ENCODE peak calls at places on chromosomes 5 and 9, in six cellular contexts. One of them, this sample, is unnamed.

GRCh38 chr5:81359108-81359507 is 34.8 kb downstream of the ACOT12 start:
- DNase-seq in NB4: no peak
- DNase-seq in ascending aorta: no peak
- DNase-seq in GM06990: no peak
- DNase-seq in hepatocyte: no peak
- DNase-seq in NT2/D1: no peak
- DNase-seq in this sample: no peak

GRCh38 chr5:98568336-98568735 is 205.1 kb upstream of the RGMB start:
- DNase-seq in NB4: no peak
- DNase-seq in hepatocyte: no peak
- DNase-seq in NT2/D1: no peak
- DNase-seq in ascending aorta: no peak
- DNase-seq in GM06990: no peak
- DNase-seq in this sample: no peak

GRCh38 chr5:135834639-135835529 is at the start of gene SLC25A48:
- DNase-seq in NB4: no peak
- DNase-seq in ascending aorta: no peak
- DNase-seq in NT2/D1: peak
- DNase-seq in hepatocyte: peak
- DNase-seq in GM06990: peak
- DNase-seq in this sample: peak

GRCh38 chr9:128995791-128996190 is 32.3 kb downstream of the SH3GLB2 start:
- DNase-seq in ascending aorta: no peak
- DNase-seq in NT2/D1: no peak
- DNase-seq in hepatocyte: no peak
- DNase-seq in GM06990: no peak
- DNase-seq in NB4: no peak
- DNase-seq in this sample: no peak

GRCh38 chr5:135010502-135011354 is 23.3 kb downstream of the PITX1 start:
- DNase-seq in ascending aorta: no peak
- DNase-seq in NB4: peak
- DNase-seq in NT2/D1: no peak
- DNase-seq in hepatocyte: no peak
- DNase-seq in GM06990: no peak
- DNase-seq in this sample: no peak

GRCh38 chr9:130407916-130408659 is 36.7 kb upstream of the ASS1 start:
- DNase-seq in hepatocyte: no peak
- DNase-seq in ascending aorta: no peak
- DNase-seq in NB4: peak
- DNase-seq in NT2/D1: no peak
- DNase-seq in GM06990: no peak
- DNase-seq in this sample: no peak

GRCh38 chr5:129063483-129064136 is 30.9 kb upstream of the ISOC1 start:
- DNase-seq in ascending aorta: no peak
- DNase-seq in hepatocyte: peak
- DNase-seq in GM06990: no peak
- DNase-seq in NB4: no peak
- DNase-seq in NT2/D1: no peak
- DNase-seq in this sample: peak

GRCh38 chr5:178192244-178192643 is 5.1 kb upstream of the GMCL2 start:
- DNase-seq in ascending aorta: no peak
- DNase-seq in hepatocyte: no peak
- DNase-seq in NT2/D1: no peak
- DNase-seq in GM06990: no peak
- DNase-seq in NB4: no peak
- DNase-seq in this sample: no peak

GRCh38 chr9:99169982-99170761 is 51.6 kb downstream of the ALG2 start:
- DNase-seq in hepatocyte: no peak
- DNase-seq in NT2/D1: peak
- DNase-seq in GM06990: no peak
- DNase-seq in NB4: no peak
- DNase-seq in ascending aorta: no peak
- DNase-seq in this sample: peak

GRCh38 chr5:31824886-31825774 is 186.2 kb downstream of the PDZD2 start:
- DNase-seq in hepatocyte: peak
- DNase-seq in NT2/D1: peak
- DNase-seq in GM06990: peak
- DNase-seq in ascending aorta: no peak
- DNase-seq in NB4: peak
- DNase-seq in this sample: peak

GRCh38 chr9:5958273-5958672 is 57.2 kb downstream of the RANBP6 start:
- DNase-seq in hepatocyte: no peak
- DNase-seq in NB4: no peak
- DNase-seq in NT2/D1: no peak
- DNase-seq in ascending aorta: no peak
- DNase-seq in GM06990: peak
- DNase-seq in this sample: no peak

GRCh38 chr5:43010956-43011355 is 29.2 kb downstream of the ANXA2R start:
- DNase-seq in NT2/D1: no peak
- DNase-seq in NB4: no peak
- DNase-seq in hepatocyte: no peak
- DNase-seq in GM06990: no peak
- DNase-seq in ascending aorta: no peak
- DNase-seq in this sample: peak

GRCh38 chr5:67235399-67236110 is 39.0 kb upstream of the CD180 start:
- DNase-seq in NB4: no peak
- DNase-seq in ascending aorta: no peak
- DNase-seq in NT2/D1: no peak
- DNase-seq in hepatocyte: no peak
- DNase-seq in GM06990: no peak
- DNase-seq in this sample: no peak

GRCh38 chr9:123102380-123103113 is 69.1 kb downstream of the GPR21 start:
- DNase-seq in NB4: no peak
- DNase-seq in ascending aorta: no peak
- DNase-seq in hepatocyte: no peak
- DNase-seq in GM06990: no peak
- DNase-seq in NT2/D1: no peak
- DNase-seq in this sample: no peak

GRCh38 chr5:8462565-8462964 is 593.6 kb downstream of the MTRR start:
- DNase-seq in GM06990: no peak
- DNase-seq in NT2/D1: no peak
- DNase-seq in hepatocyte: no peak
- DNase-seq in NB4: no peak
- DNase-seq in ascending aorta: no peak
- DNase-seq in this sample: no peak

GRCh38 chr5:172782169-172783039 is 11.4 kb upstream of the DUSP1 start:
- DNase-seq in hepatocyte: no peak
- DNase-seq in GM06990: no peak
- DNase-seq in NB4: no peak
- DNase-seq in ascending aorta: no peak
- DNase-seq in NT2/D1: no peak
- DNase-seq in this sample: no peak

GRCh38 chr9:94600258-94600657 is 6.6 kb upstream of the FBP2 start:
- DNase-seq in NT2/D1: no peak
- DNase-seq in hepatocyte: no peak
- DNase-seq in ascending aorta: no peak
- DNase-seq in NB4: no peak
- DNase-seq in GM06990: no peak
- DNase-seq in this sample: no peak

GRCh38 chr5:142016576-142016975 is 3.7 kb upstream of the GNPDA1 start:
- DNase-seq in NT2/D1: no peak
- DNase-seq in hepatocyte: no peak
- DNase-seq in GM06990: no peak
- DNase-seq in ascending aorta: no peak
- DNase-seq in NB4: no peak
- DNase-seq in this sample: no peak

GRCh38 chr5:103450333-103451061 is 112.1 kb downstream of the NUDT12 start:
- DNase-seq in NB4: no peak
- DNase-seq in GM06990: no peak
- DNase-seq in NT2/D1: no peak
- DNase-seq in ascending aorta: no peak
- DNase-seq in hepatocyte: no peak
- DNase-seq in this sample: peak

GRCh38 chr5:139147743-139148079 is 50.5 kb downstream of the SIL1 start:
- DNase-seq in ascending aorta: no peak
- DNase-seq in NT2/D1: no peak
- DNase-seq in hepatocyte: peak
- DNase-seq in GM06990: no peak
- DNase-seq in NB4: no peak
- DNase-seq in this sample: peak

GRCh38 chr5:59007460-59008063 is 424.7 kb downstream of the RAB3C start:
- DNase-seq in ascending aorta: no peak
- DNase-seq in GM06990: no peak
- DNase-seq in NB4: peak
- DNase-seq in hepatocyte: no peak
- DNase-seq in NT2/D1: no peak
- DNase-seq in this sample: no peak

GRCh38 chr5:113205807-113206206 is 229.0 kb downstream of the TSSK1B start:
- DNase-seq in NB4: peak
- DNase-seq in GM06990: no peak
- DNase-seq in ascending aorta: no peak
- DNase-seq in hepatocyte: no peak
- DNase-seq in NT2/D1: no peak
- DNase-seq in this sample: no peak

GRCh38 chr5:68962632-68963484 is 131.0 kb upstream of the SLC30A5 start:
- DNase-seq in NB4: peak
- DNase-seq in ascending aorta: no peak
- DNase-seq in GM06990: no peak
- DNase-seq in hepatocyte: peak
- DNase-seq in NT2/D1: peak
- DNase-seq in this sample: peak

GRCh38 chr5:141003791-141004601 is 37.7 kb downstream of the PCDHAC2 start:
- DNase-seq in ascending aorta: no peak
- DNase-seq in GM06990: no peak
- DNase-seq in NT2/D1: peak
- DNase-seq in NB4: peak
- DNase-seq in hepatocyte: peak
- DNase-seq in this sample: peak

GRCh38 chr5:156469636-156470035 is 142.7 kb downstream of the SGCD start:
- DNase-seq in GM06990: no peak
- DNase-seq in ascending aorta: no peak
- DNase-seq in hepatocyte: no peak
- DNase-seq in NB4: no peak
- DNase-seq in NT2/D1: no peak
- DNase-seq in this sample: no peak

GRCh38 chr9:86128235-86128822 is 29.0 kb upstream of the GOLM1 start:
- DNase-seq in hepatocyte: no peak
- DNase-seq in NT2/D1: no peak
- DNase-seq in ascending aorta: no peak
- DNase-seq in GM06990: no peak
- DNase-seq in NB4: no peak
- DNase-seq in this sample: no peak

GRCh38 chr5:179309383-179309670 is 35.9 kb downstream of the ADAMTS2 start:
- DNase-seq in GM06990: no peak
- DNase-seq in ascending aorta: no peak
- DNase-seq in NB4: no peak
- DNase-seq in hepatocyte: no peak
- DNase-seq in NT2/D1: no peak
- DNase-seq in this sample: no peak

GRCh38 chr9:137127301-137128157 is 11.4 kb upstream of the GRIN1 start:
- DNase-seq in NB4: peak
- DNase-seq in GM06990: no peak
- DNase-seq in NT2/D1: no peak
- DNase-seq in hepatocyte: peak
- DNase-seq in ascending aorta: no peak
- DNase-seq in this sample: peak
- H3K4me3 ChIP-seq in NB4: peak
- H3K4me3 ChIP-seq in GM06990: peak
- H3K4me3 ChIP-seq in NT2/D1: peak
- H3K4me3 ChIP-seq in hepatocyte: no peak
- H3K4me3 ChIP-seq in ascending aorta: peak
- H3K4me3 ChIP-seq in this sample: peak

GRCh38 chr9:96187108-96187695 is 114.8 kb downstream of the HSD17B3 start:
- DNase-seq in hepatocyte: peak
- DNase-seq in GM06990: no peak
- DNase-seq in ascending aorta: no peak
- DNase-seq in NT2/D1: no peak
- DNase-seq in NB4: no peak
- DNase-seq in this sample: no peak
- H3K4me3 ChIP-seq in hepatocyte: no peak
- H3K4me3 ChIP-seq in GM06990: no peak
- H3K4me3 ChIP-seq in ascending aorta: no peak
- H3K4me3 ChIP-seq in NT2/D1: no peak
- H3K4me3 ChIP-seq in NB4: no peak
- H3K4me3 ChIP-seq in this sample: no peak

GRCh38 chr9:21558627-21559401 is 76.7 kb upstream of the IFNE start:
- DNase-seq in hepatocyte: no peak
- DNase-seq in NT2/D1: no peak
- DNase-seq in ascending aorta: no peak
- DNase-seq in NB4: no peak
- DNase-seq in GM06990: no peak
- DNase-seq in this sample: no peak

GRCh38 chr9:21555911-21556310 is 73.8 kb upstream of the IFNE start:
- DNase-seq in NT2/D1: no peak
- DNase-seq in NB4: no peak
- DNase-seq in GM06990: no peak
- DNase-seq in hepatocyte: no peak
- DNase-seq in ascending aorta: no peak
- DNase-seq in this sample: no peak

GRCh38 chr9:21556581-21557427 is 74.7 kb upstream of the IFNE start:
- DNase-seq in GM06990: no peak
- DNase-seq in ascending aorta: no peak
- DNase-seq in hepatocyte: no peak
- DNase-seq in NB4: no peak
- DNase-seq in NT2/D1: no peak
- DNase-seq in this sample: no peak

GRCh38 chr9:21558079-21558478 is 76.0 kb upstream of the IFNE start:
- DNase-seq in hepatocyte: no peak
- DNase-seq in GM06990: no peak
- DNase-seq in ascending aorta: no peak
- DNase-seq in NT2/D1: no peak
- DNase-seq in NB4: no peak
- DNase-seq in this sample: no peak

DNA sequence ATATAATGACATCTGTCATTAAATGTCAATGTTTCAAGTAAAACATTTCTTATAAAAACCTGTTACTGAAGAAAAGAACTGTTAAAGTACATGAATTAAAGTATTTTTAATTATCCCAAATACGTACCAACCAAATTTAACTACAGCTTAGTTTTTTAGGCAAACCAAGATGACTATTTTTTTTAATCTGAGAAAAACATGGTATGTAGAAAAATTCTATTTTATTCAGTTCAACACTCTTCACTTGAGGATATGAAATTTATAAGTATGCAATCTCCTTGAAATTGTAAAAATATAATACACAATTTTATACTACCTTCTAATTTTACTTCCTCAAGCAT is 75.3 kb upstream of the IFNE start:
- DNase-seq in NT2/D1: no peak
- DNase-seq in GM06990: no peak
- DNase-seq in hepatocyte: no peak
- DNase-seq in ascending aorta: no peak
- DNase-seq in NB4: no peak
- DNase-seq in this sample: no peak
- H3K4me3 ChIP-seq in NT2/D1: no peak
- H3K4me3 ChIP-seq in GM06990: no peak
- H3K4me3 ChIP-seq in hepatocyte: no peak
- H3K4me3 ChIP-seq in ascending aorta: no peak
- H3K4me3 ChIP-seq in NB4: no peak
- H3K4me3 ChIP-seq in this sample: no peak

DNA sequence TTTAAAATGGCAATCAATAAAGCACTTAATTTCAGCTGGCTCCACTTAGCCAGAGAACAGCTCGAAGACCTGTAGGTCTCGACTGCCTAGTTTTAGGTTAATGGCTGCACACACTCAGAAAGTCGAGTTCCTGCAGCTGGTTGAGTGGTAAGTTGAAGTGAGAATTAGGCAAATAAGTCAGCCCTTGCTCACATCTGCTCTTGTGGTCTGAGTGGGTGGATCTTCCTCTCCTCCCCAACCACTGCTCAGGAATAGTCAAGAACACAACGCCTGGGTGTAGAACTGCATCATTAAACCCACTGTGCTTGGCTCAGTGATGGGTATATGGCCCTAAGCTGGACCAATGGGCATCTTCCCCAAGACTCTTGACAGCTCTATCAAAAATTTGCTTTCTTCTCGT is 20.9 kb upstream of the ADAM19 start:
- DNase-seq in NT2/D1: no peak
- DNase-seq in NB4: peak
- DNase-seq in ascending aorta: no peak
- DNase-seq in hepatocyte: no peak
- DNase-seq in GM06990: peak
- DNase-seq in this sample: no peak
- H3K4me3 ChIP-seq in NT2/D1: no peak
- H3K4me3 ChIP-seq in NB4: no peak
- H3K4me3 ChIP-seq in ascending aorta: no peak
- H3K4me3 ChIP-seq in hepatocyte: no peak
- H3K4me3 ChIP-seq in GM06990: no peak
- H3K4me3 ChIP-seq in this sample: no peak

This sample was measured in BE2C.